ENCODE peak calls at places on chromosome 4, in four cellular contexts. Y is prostate gland, E is cardiac muscle cell, H is Peyer's patch. M is an unnamed sample.

GRCh38 chr4:154004859-154005520 is 216.1 kb upstream of the SFRP2 start:
- DNase-seq in Y (no peak), E (peak), H (no peak), M (no peak)

GRCh38 chr4:87081826-87082225 is 138.6 kb downstream of the KLHL8 start:
- DNase-seq in Y (no peak), E (no peak), H (no peak), M (no peak)

GRCh38 chr4:87002682-87003043 is 67.9 kb downstream of the AFF1 start:
- DNase-seq in Y (no peak), E (no peak), H (no peak), M (no peak)

GRCh38 chr4:158722291-158722916 is 792 bp downstream of the PPID start:
- DNase-seq in Y (no peak), E (peak), H (no peak), M (no peak)

GRCh38 chr4:47839259-47839658 is 1.4 kb upstream of the CORIN start:
- DNase-seq in Y (no peak), E (peak), H (no peak), M (no peak)

GRCh38 chr4:76905521-76905920 is 7.6 kb upstream of the SOWAHB start:
- DNase-seq in Y (no peak), E (peak), H (no peak), M (no peak)

GRCh38 chr4:98447648-98448047 is 186.5 kb downstream of the RAP1GDS1 start:
- DNase-seq in Y (no peak), E (peak), H (peak), M (no peak)

GRCh38 chr4:163595590-163595989 is 101.1 kb downstream of the TMA16 start:
- DNase-seq in Y (no peak), E (no peak), H (no peak), M (no peak)

GRCh38 chr4:145290953-145291352 is 110.6 kb upstream of the OTUD4 start:
- DNase-seq in Y (no peak), E (no peak), H (no peak), M (no peak)

GRCh38 chr4:182748283-182748682 is 168.9 kb downstream of the DCTD start:
- DNase-seq in Y (no peak), E (no peak), H (no peak), M (no peak)

GRCh38 chr4:145041378-145041777 is 56.6 kb downstream of the ANAPC10 start:
- DNase-seq in Y (no peak), E (peak), H (no peak), M (no peak)

GRCh38 chr4:183444953-183445543 is 612 bp downstream of the CDKN2AIP start:
- DNase-seq in Y (peak), E (peak), H (peak), M (no peak)

GRCh38 chr4:16505726-16506125 is 279.5 kb upstream of the TAPT1 start:
- DNase-seq in Y (no peak), E (peak), H (no peak), M (no peak)

GRCh38 chr4:57074753-57075152 is 35.4 kb downstream of the IGFBP7 start:
- DNase-seq in Y (no peak), E (peak), H (no peak), M (no peak)

GRCh38 chr4:23135792-23136645 is 443.3 kb downstream of the GBA3 start:
- DNase-seq in Y (no peak), E (peak), H (no peak), M (no peak)

GRCh38 chr4:8255698-8256441 is 13.7 kb upstream of the HTRA3 start:
- DNase-seq in Y (peak), E (peak), H (no peak), M (no peak)

GRCh38 chr4:138078264-138078663 is 163.9 kb downstream of the SLC7A11 start:
- DNase-seq in Y (no peak), E (no peak), H (no peak), M (no peak)

GRCh38 chr4:181966084-181966483 is 277.1 kb upstream of the TENM3 start:
- DNase-seq in Y (no peak), E (no peak), H (no peak), M (no peak)

GRCh38 chr4:157896726-157897125 is 276.1 kb downstream of the GASK1B start:
- DNase-seq in Y (no peak), E (no peak), H (no peak), M (no peak)

GRCh38 chr4:25870081-25870480 is 7.3 kb upstream of the SEL1L3 start:
- DNase-seq in Y (no peak), E (no peak), H (no peak), M (no peak)

GRCh38 chr4:158588777-158589176 is 67.1 kb downstream of the RXFP1 start:
- DNase-seq in Y (no peak), E (no peak), H (no peak), M (no peak)

GRCh38 chr4:185096032-185096653 is 46.9 kb upstream of the SLC25A4 start:
- DNase-seq in Y (peak), E (peak), H (no peak), M (no peak)

GRCh38 chr4:188779586-188779985 is 640.3 kb downstream of the TRIML1 start:
- DNase-seq in Y (no peak), E (no peak), H (no peak), M (no peak)

GRCh38 chr4:57588557-57588956 is 478.4 kb upstream of the IGFBP7 start:
- DNase-seq in Y (no peak), E (no peak), H (no peak), M (no peak)

DNA sequence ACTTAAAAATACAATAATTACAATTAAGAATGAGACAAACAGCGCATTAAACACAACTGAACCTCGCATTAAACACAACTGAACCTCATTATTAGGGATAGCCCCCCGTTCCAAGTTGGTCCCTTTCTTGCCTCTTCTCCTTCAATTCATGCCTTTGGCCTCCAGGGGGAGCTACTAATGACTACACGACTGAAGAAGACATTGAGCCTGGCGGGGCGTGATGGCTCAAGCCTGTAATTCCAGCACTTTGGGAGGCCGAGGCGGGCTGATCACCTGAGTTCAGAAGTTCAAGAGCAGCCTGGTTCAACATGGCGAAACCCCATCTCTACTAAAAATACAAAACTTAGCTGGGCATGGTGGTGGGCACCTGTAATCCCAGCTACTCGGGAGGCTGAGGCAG is 56.4 kb upstream of the NWD2 start:
- DNase-seq in Y (no peak), E (no peak), H (no peak), M (no peak)
- TF ChIP-seq CTCF in Y (no peak), E (no peak), H (no peak), M (no peak)

GRCh38 chr4:187474238-187474637 is 521.3 kb upstream of the ZFP42 start:
- DNase-seq in Y (no peak), E (no peak), H (no peak), M (no peak)
- TF ChIP-seq CTCF in Y (no peak), E (no peak), H (no peak), M (no peak)

GRCh38 chr4:41963105-41963504 is 18.5 kb upstream of the DCAF4L1 start:
- DNase-seq in Y (no peak), E (peak), H (no peak), M (no peak)
- TF ChIP-seq CTCF in Y (no peak), E (peak), H (peak), M (peak)

GRCh38 chr4:99945718-99946345 is 586 bp downstream of the DNAJB14 start:
- DNase-seq in Y (no peak), E (peak), H (no peak), M (no peak)
- TF ChIP-seq CTCF in Y (no peak), E (no peak), H (no peak), M (no peak)

GRCh38 chr4:173261052-173261451 is 73.1 kb downstream of the HMGB2 start:
- DNase-seq in Y (no peak), E (no peak), H (no peak), M (no peak)

GRCh38 chr4:173258866-173259265 is 75.3 kb downstream of the HMGB2 start:
- DNase-seq in Y (no peak), E (no peak), H (no peak), M (no peak)

GRCh38 chr4:173257732-173258717 is 76.1 kb downstream of the HMGB2 start:
- DNase-seq in Y (peak), E (peak), H (peak), M (no peak)

GRCh38 chr4:173256825-173257224 is 77.3 kb downstream of the HMGB2 start:
- DNase-seq in Y (no peak), E (no peak), H (no peak), M (no peak)

GRCh38 chr4:173259310-173259709 is 74.8 kb downstream of the HMGB2 start:
- DNase-seq in Y (no peak), E (no peak), H (no peak), M (no peak)
- TF ChIP-seq CTCF in Y (no peak), E (no peak), H (no peak), M (no peak)

GRCh38 chr4:54539500-54540029 is 118.2 kb upstream of the KIT start:
- DNase-seq in Y (no peak), E (peak), H (peak), M (no peak)
- TF ChIP-seq CTCF in Y (no peak), E (no peak), H (peak), M (no peak)

GRCh38 chr4:45518832-45519231 is 605.0 kb downstream of the GABRG1 start:
- DNase-seq in Y (no peak), E (no peak), H (no peak), M (no peak)
- TF ChIP-seq CTCF in Y (no peak), E (no peak), H (no peak), M (no peak)

DNA sequence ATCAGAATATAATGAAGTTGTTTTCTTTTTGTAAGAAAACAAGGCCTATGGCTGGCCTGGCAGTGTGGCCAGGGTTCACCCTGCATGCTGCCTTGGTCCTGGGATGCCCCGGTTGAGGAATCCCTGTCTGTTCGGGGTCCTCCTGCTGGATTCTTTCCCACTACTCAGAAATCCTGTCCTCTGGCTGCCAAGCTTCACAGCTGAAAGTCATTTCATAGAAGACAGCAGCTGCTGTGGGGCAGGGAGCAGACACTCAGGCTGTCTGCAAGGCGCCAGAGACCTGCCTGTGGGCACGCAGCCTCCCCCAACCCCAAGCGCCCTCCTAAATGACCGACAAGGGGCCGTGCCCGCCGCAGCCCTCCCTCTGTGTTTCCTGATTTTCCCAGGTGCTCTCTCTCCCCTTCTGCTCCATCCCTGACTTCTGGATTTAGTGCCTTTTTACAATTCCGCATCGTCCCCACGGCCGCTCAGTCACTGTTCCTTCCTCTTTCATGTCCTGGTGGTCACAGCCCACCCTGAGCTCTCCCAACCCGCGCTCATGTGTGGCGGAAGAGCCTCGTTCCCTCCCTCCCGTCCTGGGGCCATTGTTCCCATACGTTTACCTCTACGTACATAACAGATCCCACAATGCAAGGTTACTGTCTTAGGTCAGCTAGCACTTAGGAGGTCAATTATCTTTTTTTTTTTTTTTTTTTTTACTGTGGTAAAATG is 27.5 kb downstream of the ZFYVE28 start:
- DNase-seq in Y (no peak), E (no peak), H (no peak), M (no peak)
- TF ChIP-seq CTCF in Y (no peak), E (no peak), H (no peak), M (no peak)

GRCh38 chr4:107153228-107153627 is 117.1 kb upstream of the DKK2 start:
- DNase-seq in Y (no peak), E (peak), H (no peak), M (no peak)
- TF ChIP-seq CTCF in Y (no peak), E (peak), H (no peak), M (no peak)

M was measured in natural killer cell.